ENCODE peak calls at places on chromosome 20, in four cellular contexts. V, J, X and Y are unnamed samples. For H3K9me3, the result is how much of the 10 kb centered on the place peaks cover.

GRCh38 chr20:33770005-33770404 is 38.2 kb downstream of the ZNF341 start:
- ATAC-seq in V (peak), J (peak), X (peak), Y (no peak)

GRCh38 chr20:51196991-51197651 is 174.2 kb upstream of the KCNG1 start:
- ATAC-seq in V (no peak), J (no peak), X (no peak), Y (no peak)

GRCh38 chr20:62032606-62033368 is 32.9 kb downstream of the TAF4 start:
- ATAC-seq in V (no peak), J (no peak), X (no peak), Y (no peak)

GRCh38 chr20:59122377-59122932 is 41.2 kb upstream of the ZNF831 start:
- ATAC-seq in V (no peak), J (no peak), X (no peak), Y (no peak)

GRCh38 chr20:4014031-4014474 is 1.3 kb downstream of the RNF24 start:
- ATAC-seq in V (peak), J (peak), X (peak), Y (no peak)

GRCh38 chr20:9344080-9344920 is 170.1 kb upstream of the LAMP5 start:
- ATAC-seq in V (no peak), J (no peak), X (no peak), Y (peak)

GRCh38 chr20:9363673-9364072 is 150.7 kb upstream of the LAMP5 start:
- ATAC-seq in V (no peak), J (peak), X (no peak), Y (no peak)

GRCh38 chr20:62959101-62959971 is 6.8 kb downstream of the SLC17A9 start:
- ATAC-seq in V (no peak), J (no peak), X (no peak), Y (no peak)

GRCh38 chr20:31673943-31674463 is 36.3 kb downstream of the COX4I2 start:
- ATAC-seq in V (no peak), J (no peak), X (no peak), Y (no peak)

GRCh38 chr20:34100578-34100977 is 11.5 kb downstream of the EIF2S2 start:
- ATAC-seq in V (no peak), J (no peak), X (no peak), Y (no peak)

GRCh38 chr20:4961746-4962145 is 39.6 kb downstream of the SLC23A2 start:
- ATAC-seq in V (peak), J (peak), X (peak), Y (no peak)

GRCh38 chr20:9214676-9215075 is 145.8 kb downstream of the PLCB4 start:
- ATAC-seq in V (no peak), J (peak), X (peak), Y (peak)

GRCh38 chr20:54362283-54362682 is 113.1 kb upstream of the DOK5 start:
- ATAC-seq in V (no peak), J (no peak), X (no peak), Y (no peak)

GRCh38 chr20:47181056-47181862 is 175.2 kb downstream of the ZMYND8 start:
- ATAC-seq in V (no peak), J (peak), X (peak), Y (no peak)

GRCh38 chr20:59411191-59411988 is 111.0 kb downstream of the EDN3 start:
- ATAC-seq in V (no peak), J (no peak), X (no peak), Y (no peak)

GRCh38 chr20:20702330-20703245 is 9.9 kb downstream of the RALGAPA2 start:
- ATAC-seq in V (no peak), J (no peak), X (peak), Y (no peak)

GRCh38 chr20:46021361-46022359 is 7.4 kb upstream of the SLC12A5 start:
- ATAC-seq in V (peak), J (peak), X (peak), Y (no peak)

GRCh38 chr20:16283978-16284377 is 289.3 kb downstream of the KIF16B start:
- ATAC-seq in V (no peak), J (peak), X (no peak), Y (no peak)

GRCh38 chr20:48469026-48469425 is 358.8 kb downstream of the PREX1 start:
- ATAC-seq in V (no peak), J (no peak), X (no peak), Y (no peak)

GRCh38 chr20:47809561-47809960 is 24.3 kb upstream of the SULF2 start:
- ATAC-seq in V (no peak), J (peak), X (peak), Y (no peak)

GRCh38 chr20:31712564-31713311 is 9.9 kb downstream of the BCL2L1 start:
- ATAC-seq in V (peak), J (peak), X (peak), Y (peak)

GRCh38 chr20:58837717-58838116 is 13.0 kb downstream of the GNAS-AS1 start:
- ATAC-seq in V (no peak), J (no peak), X (no peak), Y (no peak)

GRCh38 chr20:2397595-2398145 is 17.0 kb downstream of the TGM6 start:
- ATAC-seq in V (no peak), J (no peak), X (no peak), Y (no peak)

GRCh38 chr20:63309261-63310071 is 16.5 kb downstream of the COL20A1 start:
- ATAC-seq in V (no peak), J (peak), X (peak), Y (peak)

GRCh38 chr20:50138120-50138478 is 15.4 kb downstream of the PEDS1 start:
- ATAC-seq in V (no peak), J (no peak), X (no peak), Y (no peak)

GRCh38 chr20:50140339-50140859 is 13.1 kb downstream of the PEDS1 start:
- ATAC-seq in V (no peak), J (no peak), X (no peak), Y (no peak)

GRCh38 chr20:50141018-50141675 is 12.4 kb downstream of the PEDS1 start:
- ATAC-seq in V (no peak), J (no peak), X (no peak), Y (no peak)

GRCh38 chr20:50136822-50137599 is 16.5 kb downstream of the PEDS1 start:
- ATAC-seq in V (no peak), J (peak), X (no peak), Y (no peak)

GRCh38 chr20:50138479-50139393 is 14.8 kb downstream of the PEDS1 start:
- ATAC-seq in V (no peak), J (peak), X (no peak), Y (peak)
- TF ChIP-seq CTCF in V (no peak), J (no peak), X (no peak), Y (no peak)

GRCh38 chr20:44834693-44835092 is 24.3 kb upstream of the RIMS4 start:
- ATAC-seq in V (no peak), J (no peak), X (no peak), Y (no peak)
- H3K9me3 ChIP-seq in V (under half), J (under half), X (under half), Y (under half)

GRCh38 chr20:23666189-23666588 is 22.6 kb downstream of the CST4 start:
- ATAC-seq in V (no peak), J (no peak), X (no peak), Y (no peak)
- TF ChIP-seq CTCF in V (no peak), J (no peak), X (no peak), Y (no peak)

GRCh38 chr20:24850206-24850605 is 98.9 kb upstream of the CST7 start:
- ATAC-seq in V (no peak), J (no peak), X (no peak), Y (no peak)
- H3K9me3 ChIP-seq in V (under half), J (under half), X (under half), Y (under half)

GRCh38 chr20:41748051-41748450 is 129.9 kb upstream of the CHD6 start:
- ATAC-seq in V (peak), J (no peak), X (peak), Y (no peak)

GRCh38 chr20:41747226-41747625 is 129.0 kb upstream of the CHD6 start:
- ATAC-seq in V (no peak), J (no peak), X (no peak), Y (no peak)

GRCh38 chr20:41750137-41750536 is 132.0 kb upstream of the CHD6 start:
- ATAC-seq in V (no peak), J (no peak), X (no peak), Y (no peak)

GRCh38 chr20:41748756-41749582 is 130.8 kb upstream of the CHD6 start:
- ATAC-seq in V (no peak), J (no peak), X (no peak), Y (no peak)

GRCh38 chr20:41746635-41747034 is 128.5 kb upstream of the CHD6 start:
- ATAC-seq in V (no peak), J (no peak), X (no peak), Y (no peak)
- TF ChIP-seq CTCF in V (no peak), J (no peak), X (no peak), Y (no peak)

DNA sequence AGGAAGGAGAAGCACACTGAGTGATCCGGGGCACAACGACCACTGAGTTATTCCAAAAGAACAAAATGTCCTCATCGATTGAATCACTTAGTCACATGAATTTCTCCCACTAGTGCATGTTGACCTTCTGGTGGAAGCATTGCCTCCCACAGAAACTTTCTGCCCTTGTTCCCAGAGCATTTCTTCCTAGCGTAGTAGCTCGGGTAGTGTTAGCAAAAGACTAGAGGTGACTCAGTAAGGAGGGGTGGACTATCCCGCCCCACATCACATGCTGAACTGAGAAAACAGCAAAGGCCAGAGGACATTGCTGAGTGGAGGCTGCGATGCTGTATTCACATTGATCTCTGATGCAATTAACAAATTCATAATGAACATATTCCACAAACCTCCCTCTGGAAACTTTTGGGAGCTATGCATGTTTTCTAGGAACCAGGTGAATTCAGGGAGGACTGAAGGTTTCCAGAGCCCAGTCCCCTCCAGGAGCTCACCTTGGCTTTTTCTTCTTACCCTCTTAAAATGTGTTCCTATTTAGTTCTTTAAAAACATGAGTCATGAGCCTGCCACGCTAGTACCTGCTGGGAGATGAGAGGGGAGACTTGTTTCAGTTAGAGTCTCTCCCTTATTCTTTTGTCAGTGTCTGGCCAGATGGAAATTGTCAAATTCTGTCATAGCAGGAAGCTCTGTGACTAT is 507.9 kb downstream of the CDH26 start:
- ATAC-seq in V (no peak), J (no peak), X (no peak), Y (no peak)
- H3K9me3 ChIP-seq in V (under half), J (under half), X (under half), Y (under half)

GRCh38 chr20:36017034-36017951 is 48.9 kb downstream of the CNBD2 start:
- ATAC-seq in V (peak), J (no peak), X (peak), Y (peak)
- TF ChIP-seq CTCF in V (no peak), J (no peak), X (no peak), Y (no peak)

GRCh38 chr20:22093122-22093521 is 387.7 kb downstream of the PAX1 start:
- ATAC-seq in V (no peak), J (no peak), X (no peak), Y (no peak)
- H3K9me3 ChIP-seq in V (under half), J (under half), X (under half), Y (under half)